ENCODE peak calls at places on chromosomes 4 and X, in seven cellular contexts. R, I, M, K, B, G and S are unnamed samples.

GRCh38 chr4:26076896-26077295 is 162.9 kb downstream of the SMIM20 start:
- DNase-seq in B (no peak), I (no peak), M (peak; percentile 38), R (no peak), G (no peak), K (no peak), S (no peak)

GRCh38 chr4:41281038-41281634 is 24.4 kb downstream of the UCHL1 start:
- DNase-seq in B (peak; percentile 67), G (no peak), R (no peak), K (peak; percentile 48), M (peak; percentile 85), I (peak; percentile 75), S (peak; percentile 54)

GRCh38 chr4:182143822-182144620 is 99.2 kb upstream of the TENM3 start:
- DNase-seq in R (no peak), I (no peak), M (peak; percentile 51), K (peak; percentile 32), G (no peak), B (no peak), S (no peak)

GRCh38 chrX:40035726-40036125 is 62.0 kb downstream of the BCOR start:
- DNase-seq in M (no peak), I (no peak), B (no peak), K (no peak), R (no peak), G (no peak), S (no peak)

GRCh38 chrX:19991350-19991718 is 473 bp upstream of the BCLAF3 start:
- DNase-seq in G (no peak), B (no peak), M (no peak), I (no peak), K (no peak), R (no peak), S (no peak)

GRCh38 chrX:1283093-1283492 is 14.5 kb downstream of the CSF2RA start:
- DNase-seq in R (no peak), M (no peak), K (no peak), I (no peak), G (no peak), B (no peak), S (no peak)

GRCh38 chr4:158938462-158939044 is 164.3 kb upstream of the RAPGEF2 start:
- DNase-seq in R (no peak), M (no peak), G (no peak), K (no peak), I (no peak), B (no peak), S (no peak)

GRCh38 chr4:109298279-109299010 is 4.0 kb downstream of the COL25A1 start:
- DNase-seq in G (no peak), R (no peak), K (no peak), B (no peak), I (no peak), M (no peak), S (no peak)

GRCh38 chr4:151197258-151197657 is 79.7 kb upstream of the PRSS48 start:
- DNase-seq in I (no peak), R (no peak), G (no peak), K (no peak), M (peak; percentile 85), B (no peak), S (no peak)

GRCh38 chr4:119661231-119661630 is 32.6 kb upstream of the PDE5A start:
- DNase-seq in I (no peak), G (no peak), K (no peak), B (no peak), R (no peak), M (no peak), S (no peak)

GRCh38 chrX:97398030-97398551 is 514.4 kb downstream of the RPA4 start:
- DNase-seq in R (no peak), B (no peak), I (no peak), G (no peak), M (no peak), K (no peak), S (no peak)

GRCh38 chrX:153669174-153669890 is 4.3 kb downstream of the PNCK start:
- DNase-seq in K (peak; percentile 38), G (peak; percentile 40), R (peak; percentile 84), I (no peak), B (no peak), M (no peak), S (no peak)

GRCh38 chrX:153905481-153906095 is 1.1 kb downstream of the AVPR2 start:
- DNase-seq in B (no peak), R (peak; percentile 74), M (no peak), I (no peak), K (no peak), G (no peak), S (no peak)

GRCh38 chrX:87626996-87627395 is 109.4 kb downstream of the KLHL4 start:
- DNase-seq in G (no peak), I (no peak), M (no peak), B (no peak), K (no peak), R (no peak), S (no peak)

GRCh38 chr4:577499-578450 is 1.7 kb upstream of the TMEM271 start:
- DNase-seq in B (no peak), G (no peak), K (no peak), R (peak; percentile 64), M (no peak), I (no peak), S (no peak)

DNA sequence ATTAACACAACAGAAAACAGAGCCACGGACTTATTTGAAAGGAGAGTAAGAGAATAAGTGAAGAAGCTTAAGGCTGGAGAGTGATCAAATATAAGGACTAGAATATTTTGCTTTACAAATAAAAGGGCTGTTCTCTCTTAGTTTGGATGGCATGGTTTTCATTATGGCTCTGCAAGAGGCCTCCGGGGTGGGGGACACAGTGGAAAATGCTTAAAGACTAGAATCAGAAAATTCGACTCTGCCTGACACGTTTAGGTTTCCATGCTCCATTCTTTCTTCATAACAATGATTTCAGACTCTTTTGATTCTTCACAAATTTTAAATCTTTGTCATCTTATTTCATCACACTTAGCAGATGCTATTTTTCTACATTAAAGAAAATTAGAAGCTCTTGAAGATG is 632.4 kb upstream of the BOD1L1 start:
- DNase-seq in G (no peak), R (no peak), B (no peak), I (no peak), K (no peak), M (no peak), S (no peak)
- TF ChIP-seq CTCF in G (no peak), R (no peak), B (no peak), I (no peak), K (no peak), M (no peak), S (no peak)

GRCh38 chrX:48538641-48539344 is 721 bp upstream of the TBC1D25 start:
- DNase-seq in K (no peak), B (no peak), I (no peak), G (no peak), R (peak; percentile 79), M (no peak), S (no peak)

GRCh38 chrX:48532201-48532600 is 7.3 kb upstream of the TBC1D25 start:
- DNase-seq in G (no peak), R (no peak), I (no peak), B (no peak), K (no peak), M (no peak), S (no peak)

GRCh38 chrX:48531359-48531954 is 8.1 kb upstream of the TBC1D25 start:
- DNase-seq in M (peak; percentile 86), I (peak; percentile 37), R (no peak), G (no peak), B (no peak), K (no peak), S (no peak)

GRCh38 chrX:48530736-48531135 is 8.8 kb upstream of the TBC1D25 start:
- DNase-seq in M (peak; percentile 50), I (no peak), G (no peak), R (no peak), K (no peak), B (no peak), S (no peak)

GRCh38 chrX:48533165-48533564 is 6.3 kb upstream of the TBC1D25 start:
- DNase-seq in K (no peak), I (no peak), B (no peak), M (no peak), R (no peak), G (no peak), S (no peak)
- TF ChIP-seq CTCF in K (no peak), I (no peak), B (no peak), M (no peak), R (no peak), G (no peak), S (no peak)

GRCh38 chrX:74490249-74490648 is 69.0 kb downstream of the SLC16A2 start:
- DNase-seq in K (no peak), B (no peak), G (no peak), R (no peak), M (no peak), I (no peak), S (no peak)

GRCh38 chrX:74493806-74494205 is 72.5 kb downstream of the SLC16A2 start:
- DNase-seq in G (no peak), K (no peak), M (no peak), B (no peak), R (no peak), I (no peak), S (no peak)

DNA sequence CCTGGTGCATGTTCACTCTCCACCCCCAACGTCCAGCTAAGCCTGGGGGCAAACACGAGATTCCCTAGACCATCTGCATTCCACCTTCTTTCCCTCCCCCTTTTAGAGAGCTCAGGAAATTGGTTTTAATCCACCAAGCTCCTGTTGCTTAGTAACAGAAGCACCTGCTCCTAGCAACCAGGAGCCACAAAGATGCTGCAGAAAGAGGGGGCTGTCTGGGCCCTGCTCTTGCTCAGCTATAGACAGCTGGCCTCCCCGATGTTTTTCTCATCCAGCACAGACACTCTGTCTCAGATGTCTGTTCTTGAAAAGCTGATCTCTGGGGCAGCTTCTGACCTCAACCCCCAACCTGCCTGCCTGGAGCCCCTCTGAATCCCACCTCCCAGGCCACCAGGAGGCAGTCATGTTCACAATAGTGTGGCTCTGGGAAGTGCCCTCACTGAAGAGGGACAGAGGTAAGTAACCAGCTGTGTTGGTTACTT is 71.5 kb downstream of the SLC16A2 start:
- DNase-seq in I (peak; percentile 5), B (no peak), G (peak; percentile 3), R (no peak), M (no peak), K (no peak), S (no peak)
- TF ChIP-seq CTCF in I (no peak), B (no peak), G (no peak), R (no peak), M (no peak), K (peak; percentile 26), S (no peak)

GRCh38 chrX:109036624-109037023 is 300.3 kb upstream of the IRS4 start:
- DNase-seq in K (no peak), R (no peak), G (no peak), M (no peak), I (no peak), B (no peak), S (no peak)
- TF ChIP-seq CTCF in K (no peak), R (no peak), G (no peak), M (no peak), I (no peak), B (no peak), S (no peak)

GRCh38 chrX:70769659-70770232 is 138.8 kb downstream of the TEX11 start:
- DNase-seq in M (peak; percentile 30), R (no peak), I (no peak), B (no peak), K (no peak), G (no peak), S (no peak)
- TF ChIP-seq CTCF in M (peak; percentile 43), R (peak; percentile 26), I (no peak), B (peak; percentile 32), K (peak; percentile 62), G (peak; percentile 49), S (peak; percentile 33)